ENCODE peak calls at places on chromosomes 6 and 20, in nine cellular contexts. B is AG10803, Z is thoracic aorta, X is HCT116, U is mucosa of descending colon, W is AG04449, F is Caco-2, A is astrocyte of the spinal cord, T is epithelial cell of proximal tubule. K is an unnamed sample.

GRCh38 chr20:47318596-47319516 is 37.6 kb downstream of the ZMYND8 start:
- DNase-seq in B (peak), Z (peak), X (no peak), U (peak), W (no peak), F (peak), A (peak), T (no peak), K (peak)

GRCh38 chr6:85775883-85776282 is 133.2 kb upstream of the SYNCRIP start:
- DNase-seq in B (no peak), Z (no peak), X (no peak), U (no peak), W (no peak), F (no peak), A (no peak), T (no peak), K (no peak)

GRCh38 chr20:49400410-49400809 is 82.1 kb downstream of the KCNB1 start:
- DNase-seq in B (peak), Z (peak), X (no peak), U (no peak), W (no peak), F (no peak), A (peak), T (no peak), K (no peak)

GRCh38 chr6:2791124-2792050 is 26.2 kb downstream of the WRNIP1 start:
- DNase-seq in B (peak), Z (no peak), X (peak), U (peak), W (peak), F (peak), A (peak), T (peak), K (peak)

GRCh38 chr6:150267686-150268561 is 100.9 kb upstream of the IYD start:
- DNase-seq in B (peak), Z (no peak), X (no peak), U (no peak), W (no peak), F (no peak), A (peak), T (no peak), K (no peak)

GRCh38 chr20:10313215-10313614 is 94.6 kb downstream of the SNAP25 start:
- DNase-seq in B (no peak), Z (no peak), X (no peak), U (no peak), W (no peak), F (no peak), A (peak), T (no peak), K (no peak)

GRCh38 chr20:46641424-46641823 is 9.8 kb downstream of the SLC13A3 start:
- DNase-seq in B (no peak), Z (no peak), X (no peak), U (no peak), W (no peak), F (no peak), A (no peak), T (no peak), K (no peak)

GRCh38 chr6:158414900-158415299 is 102.6 kb downstream of the TULP4 start:
- DNase-seq in B (peak), Z (no peak), X (no peak), U (no peak), W (no peak), F (no peak), A (peak), T (no peak), K (no peak)

GRCh38 chr20:5216663-5217062 is 89.9 kb downstream of the CDS2 start:
- DNase-seq in B (no peak), Z (no peak), X (no peak), U (no peak), W (no peak), F (no peak), A (no peak), T (no peak), K (no peak)

GRCh38 chr6:156717542-156717941 is 59.6 kb upstream of the ARID1B start:
- DNase-seq in B (no peak), Z (no peak), X (no peak), U (no peak), W (no peak), F (no peak), A (no peak), T (no peak), K (no peak)

GRCh38 chr6:45728674-45729073 is 287.0 kb downstream of the CLIC5 start:
- DNase-seq in B (peak), Z (no peak), X (no peak), U (no peak), W (no peak), F (no peak), A (peak), T (no peak), K (no peak)

GRCh38 chr20:17936306-17936790 is 32.2 kb downstream of the SNX5 start:
- DNase-seq in B (peak), Z (peak), X (no peak), U (no peak), W (no peak), F (no peak), A (peak), T (no peak), K (peak)

GRCh38 chr20:57760698-57761412 is 51.0 kb upstream of the PMEPA1 start:
- DNase-seq in B (no peak), Z (no peak), X (no peak), U (no peak), W (no peak), F (no peak), A (no peak), T (no peak), K (no peak)

GRCh38 chr20:50467618-50468373 is 42.4 kb upstream of the PTPN1 start:
- DNase-seq in B (peak), Z (no peak), X (peak), U (peak), W (no peak), F (peak), A (peak), T (no peak), K (no peak)

GRCh38 chr6:125918681-125919566 is 37.6 kb upstream of the HINT3 start:
- DNase-seq in B (peak), Z (no peak), X (no peak), U (peak), W (no peak), F (peak), A (peak), T (peak), K (no peak)

GRCh38 chr6:149446791-149447376 is 37.9 kb downstream of the ZC3H12D start:
- DNase-seq in B (no peak), Z (no peak), X (no peak), U (no peak), W (no peak), F (no peak), A (no peak), T (no peak), K (no peak)

GRCh38 chr20:37464173-37464572 is 56.9 kb upstream of the NNAT start:
- DNase-seq in B (no peak), Z (no peak), X (no peak), U (no peak), W (no peak), F (no peak), A (no peak), T (no peak), K (no peak)

GRCh38 chr6:30612687-30613248 is 4.3 kb downstream of the PPP1R10 start:
- DNase-seq in B (peak), Z (no peak), X (no peak), U (no peak), W (no peak), F (no peak), A (peak), T (no peak), K (peak)

GRCh38 chr6:79266051-79266450 is 31.6 kb upstream of the HMGN3 start:
- DNase-seq in B (no peak), Z (no peak), X (no peak), U (no peak), W (no peak), F (no peak), A (no peak), T (no peak), K (no peak)

GRCh38 chr6:17242087-17242486 is 39.1 kb upstream of the RBM24 start:
- DNase-seq in B (no peak), Z (no peak), X (no peak), U (no peak), W (no peak), F (no peak), A (no peak), T (no peak), K (no peak)

GRCh38 chr6:131868836-131869235 is 61.0 kb downstream of the ENPP1 start:
- DNase-seq in B (peak), Z (no peak), X (no peak), U (no peak), W (no peak), F (no peak), A (peak), T (no peak), K (no peak)

GRCh38 chr6:87407531-87407895 is 259 bp upstream of the CFAP206 start:
- DNase-seq in B (peak), Z (no peak), X (peak), U (no peak), W (no peak), F (no peak), A (peak), T (peak), K (no peak)

GRCh38 chr6:148836751-148837150 is 89.9 kb downstream of the UST start:
- DNase-seq in B (no peak), Z (no peak), X (no peak), U (no peak), W (no peak), F (no peak), A (no peak), T (no peak), K (no peak)

GRCh38 chr20:62820208-62820961 is 3.5 kb downstream of the COL9A3 start:
- DNase-seq in B (no peak), Z (no peak), X (no peak), U (no peak), W (no peak), F (no peak), A (no peak), T (no peak), K (no peak)

GRCh38 chr6:136510299-136510698 is 39.9 kb downstream of the MAP7 start:
- DNase-seq in B (no peak), Z (no peak), X (no peak), U (no peak), W (no peak), F (no peak), A (no peak), T (no peak), K (no peak)

GRCh38 chr6:40171343-40171742 is 237.1 kb upstream of the MOCS1 start:
- DNase-seq in B (no peak), Z (no peak), X (no peak), U (no peak), W (no peak), F (no peak), A (no peak), T (no peak), K (no peak)

GRCh38 chr6:132210886-132211563 is 190.2 kb downstream of the MOXD1 start:
- DNase-seq in B (no peak), Z (no peak), X (no peak), U (no peak), W (no peak), F (no peak), A (no peak), T (no peak), K (no peak)

GRCh38 chr6:111712398-111712797 is 106.7 kb upstream of the TRAF3IP2 start:
- DNase-seq in B (peak), Z (no peak), X (no peak), U (no peak), W (peak), F (no peak), A (peak), T (no peak), K (peak)

GRCh38 chr6:89411019-89411268 is 1.1 kb downstream of the RRAGD start:
- DNase-seq in B (no peak), Z (no peak), X (no peak), U (peak), W (no peak), F (peak), A (no peak), T (no peak), K (no peak)

GRCh38 chr6:44006123-44006871 is 121.0 kb downstream of the MRPL14 start:
- DNase-seq in B (peak), Z (no peak), X (no peak), U (no peak), W (no peak), F (no peak), A (peak), T (no peak), K (no peak)

GRCh38 chr6:146358341-146359046 is 185.1 kb upstream of the RAB32 start:
- DNase-seq in B (peak), Z (no peak), X (no peak), U (no peak), W (no peak), F (no peak), A (peak), T (no peak), K (no peak)

GRCh38 chr6:55293116-55293515 is 34.2 kb upstream of the GFRAL start:
- DNase-seq in B (no peak), Z (no peak), X (peak), U (no peak), W (no peak), F (peak), A (peak), T (no peak), K (no peak)

GRCh38 chr20:37598101-37598530 is 70.4 kb upstream of the BLCAP start:
- DNase-seq in B (no peak), Z (no peak), X (no peak), U (no peak), W (no peak), F (no peak), A (no peak), T (no peak), K (peak)

GRCh38 chr6:140178550-140179334 is 804.3 kb upstream of the CITED2 start:
- DNase-seq in B (peak), Z (no peak), X (no peak), U (no peak), W (peak), F (no peak), A (peak), T (no peak), K (no peak)

GRCh38 chr6:166169549-166170421 is 2.1 kb upstream of the TBXT start:
- DNase-seq in B (no peak), Z (no peak), X (no peak), U (no peak), W (no peak), F (no peak), A (no peak), T (no peak), K (peak)

GRCh38 chr6:158905277-158905676 is 86.1 kb upstream of the EZR start:
- DNase-seq in B (no peak), Z (no peak), X (peak), U (no peak), W (no peak), F (no peak), A (peak), T (no peak), K (no peak)

GRCh38 chr6:75202676-75203131 is 3.1 kb downstream of the COL12A1 start:
- DNase-seq in B (no peak), Z (no peak), X (no peak), U (no peak), W (no peak), F (no peak), A (peak), T (no peak), K (peak)

GRCh38 chr6:44119704-44120262 is 7.5 kb downstream of the MRPL14 start:
- DNase-seq in B (no peak), Z (no peak), X (no peak), U (no peak), W (no peak), F (no peak), A (no peak), T (no peak), K (no peak)

GRCh38 chr6:87172292-87172691 is 16.9 kb downstream of the ZNF292 start:
- DNase-seq in B (no peak), Z (no peak), X (no peak), U (no peak), W (no peak), F (no peak), A (no peak), T (no peak), K (no peak)

GRCh38 chr20:13683833-13684232 is 45.1 kb upstream of the TASP1 start:
- DNase-seq in B (no peak), Z (no peak), X (no peak), U (no peak), W (no peak), F (no peak), A (no peak), T (no peak), K (no peak)

GRCh38 chr20:13684566-13685222 is 46.0 kb upstream of the TASP1 start:
- DNase-seq in B (peak), Z (no peak), X (no peak), U (no peak), W (no peak), F (no peak), A (no peak), T (no peak), K (no peak)

GRCh38 chr20:13681248-13682125 is 42.8 kb upstream of the TASP1 start:
- DNase-seq in B (no peak), Z (no peak), X (no peak), U (peak), W (no peak), F (peak), A (no peak), T (peak), K (no peak)

GRCh38 chr20:13687827-13688226 is 49.1 kb upstream of the TASP1 start:
- DNase-seq in B (no peak), Z (no peak), X (no peak), U (no peak), W (no peak), F (no peak), A (no peak), T (no peak), K (no peak)

DNA sequence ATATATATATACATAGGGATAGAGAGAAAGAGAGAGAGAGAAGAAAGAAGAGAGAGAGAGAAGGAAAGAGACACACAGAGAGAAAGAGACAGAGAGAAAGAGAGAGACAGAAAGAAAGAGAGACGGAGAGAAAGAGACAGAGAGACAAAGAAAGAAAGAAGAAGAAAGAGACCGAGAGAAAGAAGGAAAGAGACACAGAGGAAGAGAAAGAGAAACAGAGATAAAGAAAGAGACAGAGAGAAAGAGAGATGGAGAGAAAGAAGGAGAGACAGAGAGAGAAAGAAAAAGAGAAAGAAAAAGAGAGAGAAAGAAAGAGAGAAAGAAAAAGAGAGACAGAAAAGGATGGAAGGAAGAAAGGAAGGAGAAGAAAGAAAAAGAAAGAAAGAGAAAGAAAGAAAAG is 46.9 kb upstream of the TASP1 start:
- DNase-seq in B (no peak), Z (no peak), X (no peak), U (no peak), W (no peak), F (no peak), A (no peak), T (no peak), K (no peak)
- TF ChIP-seq CTCF in B (no peak), Z (no peak), X (no peak), U (no peak), W (no peak), F (no peak), A (no peak), T (no peak), K (no peak)

GRCh38 chr6:164414695-164415094 is 894.7 kb downstream of the C6orf118 start:
- DNase-seq in B (no peak), Z (no peak), X (no peak), U (no peak), W (no peak), F (no peak), A (no peak), T (no peak), K (no peak)

GRCh38 chr6:164419099-164419498 is 890.3 kb downstream of the C6orf118 start:
- DNase-seq in B (no peak), Z (no peak), X (no peak), U (no peak), W (no peak), F (no peak), A (no peak), T (no peak), K (no peak)

GRCh38 chr6:164412566-164412965 is 896.8 kb downstream of the C6orf118 start:
- DNase-seq in B (no peak), Z (no peak), X (no peak), U (no peak), W (no peak), F (no peak), A (no peak), T (no peak), K (no peak)

GRCh38 chr6:164415832-164416563 is 893.4 kb downstream of the C6orf118 start:
- DNase-seq in B (no peak), Z (no peak), X (no peak), U (no peak), W (no peak), F (no peak), A (no peak), T (no peak), K (no peak)

DNA sequence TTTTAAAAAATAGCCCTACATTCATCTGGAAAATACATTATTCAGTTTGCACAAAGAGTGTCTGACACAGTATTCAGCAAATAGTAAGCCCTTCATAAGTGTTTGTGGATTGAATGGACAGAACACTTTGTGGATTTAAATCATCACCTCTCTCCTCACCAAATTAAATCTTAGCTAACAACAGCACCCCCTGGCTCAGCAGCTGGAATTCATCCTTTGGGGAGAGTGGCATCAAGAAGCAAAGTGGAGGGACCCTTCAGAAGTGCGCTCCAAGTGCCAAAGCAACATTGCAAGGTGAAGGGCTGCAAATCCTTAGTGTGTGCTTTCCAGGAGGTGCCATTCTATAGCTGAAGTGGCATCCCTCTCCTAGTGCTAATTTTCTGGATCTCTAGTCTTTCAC is 891.9 kb downstream of the C6orf118 start:
- DNase-seq in B (no peak), Z (no peak), X (no peak), U (no peak), W (no peak), F (no peak), A (no peak), T (no peak), K (no peak)
- TF ChIP-seq CTCF in B (no peak), Z (no peak), X (no peak), U (no peak), W (no peak), F (no peak), A (no peak), T (peak), K (no peak)

DNA sequence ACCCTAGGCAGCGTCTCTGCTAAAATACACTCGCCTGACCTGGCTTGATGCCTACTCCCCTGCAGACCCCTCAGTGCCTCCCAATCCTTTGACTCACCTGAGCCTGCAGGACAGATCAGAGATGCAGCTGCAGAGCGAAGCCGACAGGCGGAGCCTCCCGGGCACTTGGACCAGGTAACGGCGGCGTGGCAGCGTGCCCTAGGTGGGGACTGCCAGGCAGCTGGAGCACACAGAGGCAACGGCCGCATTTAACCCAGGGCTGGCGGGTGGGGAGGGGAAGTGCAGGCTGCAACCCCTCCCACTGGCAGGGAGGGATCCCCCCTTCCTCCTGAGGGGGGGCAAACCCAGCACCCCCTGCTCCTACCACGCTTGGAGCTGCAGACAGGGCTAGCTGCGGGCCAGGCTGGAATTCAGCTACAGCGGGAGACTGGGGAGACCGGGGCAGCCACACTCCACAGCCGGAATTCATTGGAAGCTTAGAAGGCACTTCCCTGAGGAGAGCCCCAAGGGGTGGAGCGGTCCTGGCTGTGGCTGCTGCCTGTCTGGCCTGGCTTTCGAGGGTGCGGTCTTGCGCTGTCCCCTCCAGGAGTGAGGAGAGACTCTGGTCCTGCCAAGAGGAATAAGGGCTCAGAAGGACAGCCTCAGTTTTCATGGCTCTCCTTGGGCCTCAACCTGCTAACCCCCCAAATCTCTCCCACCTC is at the start of gene MATN4:
- DNase-seq in B (no peak), Z (no peak), X (no peak), U (peak), W (no peak), F (no peak), A (no peak), T (no peak), K (no peak)
- TF ChIP-seq CTCF in B (no peak), Z (no peak), X (no peak), U (no peak), W (no peak), F (no peak), A (no peak), T (no peak), K (no peak)

GRCh38 chr20:1555952-1556351 is 1.6 kb downstream of the SIRPD start:
- DNase-seq in B (no peak), Z (no peak), X (no peak), U (no peak), W (no peak), F (no peak), A (no peak), T (no peak), K (no peak)
- TF ChIP-seq CTCF in B (no peak), Z (no peak), X (no peak), U (no peak), W (no peak), F (no peak), A (no peak), T (no peak), K (no peak)

K was measured in nephron progenitor cell.